ENCODE peak calls at places on chromosomes 16 and 17, in six cellular contexts. T is DMS79, H is HT-29, X is left colon, C is erythroblast, Q is hepatocyte. S is an unnamed sample.

GRCh38 chr17:77756846-77757610 is 201.5 kb upstream of the TNRC6C start:
- DNase-seq in T (no peak), H (no peak), X (peak), C (no peak), Q (no peak), S (no peak)

GRCh38 chr17:6475411-6475810 is 31.2 kb downstream of the PIMREG start:
- DNase-seq in T (no peak), H (no peak), X (no peak), C (no peak), Q (no peak), S (no peak)

GRCh38 chr16:7501868-7502267 is 169.2 kb downstream of the RBFOX1 start:
- DNase-seq in T (no peak), H (no peak), X (no peak), C (no peak), Q (no peak), S (no peak)

GRCh38 chr16:70437582-70438324 is 1.1 kb downstream of the ST3GAL2 start:
- DNase-seq in T (no peak), H (peak), X (no peak), C (peak), Q (no peak), S (peak)

GRCh38 chr17:48310748-48311213 is 119.2 kb downstream of the SKAP1 start:
- DNase-seq in T (no peak), H (no peak), X (no peak), C (no peak), Q (peak), S (peak)

GRCh38 chr16:59385953-59386352 is 651.8 kb upstream of the GOT2 start:
- DNase-seq in T (no peak), H (no peak), X (no peak), C (no peak), Q (no peak), S (no peak)

GRCh38 chr17:62824290-62825135 is 16.4 kb upstream of the MARCHF10 start:
- DNase-seq in T (no peak), H (peak), X (no peak), C (no peak), Q (peak), S (no peak)

GRCh38 chr16:59249049-59249448 is 514.9 kb upstream of the GOT2 start:
- DNase-seq in T (no peak), H (no peak), X (no peak), C (no peak), Q (peak), S (no peak)

GRCh38 chr17:82256242-82256894 is 17.1 kb downstream of the CSNK1D start:
- DNase-seq in T (no peak), H (no peak), X (no peak), C (no peak), Q (no peak), S (no peak)

GRCh38 chr17:10429416-10430045 is 7.8 kb upstream of the MYH8 start:
- DNase-seq in T (no peak), H (no peak), X (no peak), C (no peak), Q (no peak), S (no peak)

S was measured in K562.